ENCODE peak calls at places on chromosomes 3 and 15, in ten cellular contexts. One of them, this sample, is unnamed.

GRCh38 chr3:71466483-71466882 is 117.0 kb downstream of the FOXP1 start:
- DNase-seq in cardiac fibroblast: no peak
- DNase-seq in amniotic stem cell: no peak
- DNase-seq in activated T-cell treated with anti-CD3 and anti-CD28 coated beads for 4 hours: no peak
- DNase-seq in Kasumi-1: no peak
- DNase-seq in T-cell: no peak
- DNase-seq in activated CD4-positive, alpha-beta T cell treated with anti-CD3 and anti-CD28 coated beads, Interleukin-2, amount 10 ng/mL, durations not matched to agents 24 days and 14 days: no peak
- DNase-seq in activated B cell treated with CpG ODN at 0.5 μM for 24 hours: no peak
- DNase-seq in GM03348: no peak
- DNase-seq in WTC11: no peak
- DNase-seq in this sample: no peak

GRCh38 chr3:77053769-77054168 is 13.9 kb downstream of the ROBO2 start:
- DNase-seq in cardiac fibroblast: no peak
- DNase-seq in amniotic stem cell: no peak
- DNase-seq in activated T-cell treated with anti-CD3 and anti-CD28 coated beads for 4 hours: no peak
- DNase-seq in Kasumi-1: no peak
- DNase-seq in T-cell: no peak
- DNase-seq in activated CD4-positive, alpha-beta T cell treated with anti-CD3 and anti-CD28 coated beads, Interleukin-2, amount 10 ng/mL, durations not matched to agents 24 days and 14 days: no peak
- DNase-seq in activated B cell treated with CpG ODN at 0.5 μM for 24 hours: no peak
- DNase-seq in GM03348: no peak
- DNase-seq in WTC11: no peak
- DNase-seq in this sample: no peak

GRCh38 chr15:92819312-92820232 is 80.6 kb upstream of the CHD2 start:
- DNase-seq in cardiac fibroblast: peak
- DNase-seq in amniotic stem cell: no peak
- DNase-seq in activated T-cell treated with anti-CD3 and anti-CD28 coated beads for 4 hours: no peak
- DNase-seq in Kasumi-1: no peak
- DNase-seq in T-cell: no peak
- DNase-seq in activated CD4-positive, alpha-beta T cell treated with anti-CD3 and anti-CD28 coated beads, Interleukin-2, amount 10 ng/mL, durations not matched to agents 24 days and 14 days: peak
- DNase-seq in activated B cell treated with CpG ODN at 0.5 μM for 24 hours: no peak
- DNase-seq in GM03348: no peak
- DNase-seq in WTC11: no peak
- DNase-seq in this sample: no peak

GRCh38 chr3:176631175-176631574 is 566.1 kb downstream of the TBL1XR1 start:
- DNase-seq in cardiac fibroblast: peak
- DNase-seq in amniotic stem cell: no peak
- DNase-seq in activated T-cell treated with anti-CD3 and anti-CD28 coated beads for 4 hours: no peak
- DNase-seq in Kasumi-1: no peak
- DNase-seq in T-cell: no peak
- DNase-seq in activated CD4-positive, alpha-beta T cell treated with anti-CD3 and anti-CD28 coated beads, Interleukin-2, amount 10 ng/mL, durations not matched to agents 24 days and 14 days: no peak
- DNase-seq in activated B cell treated with CpG ODN at 0.5 μM for 24 hours: no peak
- DNase-seq in GM03348: no peak
- DNase-seq in WTC11: no peak
- DNase-seq in this sample: no peak

GRCh38 chr3:197847866-197848401 is 56.9 kb downstream of the LRCH3 start:
- DNase-seq in cardiac fibroblast: no peak
- DNase-seq in amniotic stem cell: no peak
- DNase-seq in activated T-cell treated with anti-CD3 and anti-CD28 coated beads for 4 hours: peak
- DNase-seq in Kasumi-1: peak
- DNase-seq in T-cell: peak
- DNase-seq in activated CD4-positive, alpha-beta T cell treated with anti-CD3 and anti-CD28 coated beads, Interleukin-2, amount 10 ng/mL, durations not matched to agents 24 days and 14 days: peak
- DNase-seq in activated B cell treated with CpG ODN at 0.5 μM for 24 hours: no peak
- DNase-seq in GM03348: peak
- DNase-seq in WTC11: no peak
- DNase-seq in this sample: no peak

GRCh38 chr3:190430906-190431305 is 18.8 kb downstream of the TMEM207 start:
- DNase-seq in cardiac fibroblast: no peak
- DNase-seq in amniotic stem cell: no peak
- DNase-seq in activated T-cell treated with anti-CD3 and anti-CD28 coated beads for 4 hours: no peak
- DNase-seq in Kasumi-1: no peak
- DNase-seq in T-cell: no peak
- DNase-seq in activated CD4-positive, alpha-beta T cell treated with anti-CD3 and anti-CD28 coated beads, Interleukin-2, amount 10 ng/mL, durations not matched to agents 24 days and 14 days: no peak
- DNase-seq in activated B cell treated with CpG ODN at 0.5 μM for 24 hours: no peak
- DNase-seq in GM03348: no peak
- DNase-seq in WTC11: no peak
- DNase-seq in this sample: no peak

GRCh38 chr3:107394502-107394901 is 17.3 kb downstream of the CCDC54 start:
- DNase-seq in cardiac fibroblast: no peak
- DNase-seq in amniotic stem cell: no peak
- DNase-seq in activated T-cell treated with anti-CD3 and anti-CD28 coated beads for 4 hours: no peak
- DNase-seq in Kasumi-1: no peak
- DNase-seq in T-cell: no peak
- DNase-seq in activated CD4-positive, alpha-beta T cell treated with anti-CD3 and anti-CD28 coated beads, Interleukin-2, amount 10 ng/mL, durations not matched to agents 24 days and 14 days: no peak
- DNase-seq in activated B cell treated with CpG ODN at 0.5 μM for 24 hours: no peak
- DNase-seq in GM03348: no peak
- DNase-seq in WTC11: no peak
- DNase-seq in this sample: no peak

GRCh38 chr3:156997351-156997750 is 162.6 kb downstream of the CCNL1 start:
- DNase-seq in cardiac fibroblast: peak
- DNase-seq in amniotic stem cell: no peak
- DNase-seq in activated T-cell treated with anti-CD3 and anti-CD28 coated beads for 4 hours: no peak
- DNase-seq in Kasumi-1: peak
- DNase-seq in T-cell: no peak
- DNase-seq in activated CD4-positive, alpha-beta T cell treated with anti-CD3 and anti-CD28 coated beads, Interleukin-2, amount 10 ng/mL, durations not matched to agents 24 days and 14 days: no peak
- DNase-seq in activated B cell treated with CpG ODN at 0.5 μM for 24 hours: no peak
- DNase-seq in GM03348: peak
- DNase-seq in WTC11: no peak
- DNase-seq in this sample: no peak

GRCh38 chr15:48385031-48385430 is 53.8 kb downstream of the DUT start:
- DNase-seq in cardiac fibroblast: no peak
- DNase-seq in amniotic stem cell: no peak
- DNase-seq in activated T-cell treated with anti-CD3 and anti-CD28 coated beads for 4 hours: no peak
- DNase-seq in Kasumi-1: no peak
- DNase-seq in T-cell: no peak
- DNase-seq in activated CD4-positive, alpha-beta T cell treated with anti-CD3 and anti-CD28 coated beads, Interleukin-2, amount 10 ng/mL, durations not matched to agents 24 days and 14 days: no peak
- DNase-seq in activated B cell treated with CpG ODN at 0.5 μM for 24 hours: no peak
- DNase-seq in GM03348: no peak
- DNase-seq in WTC11: no peak
- DNase-seq in this sample: no peak

GRCh38 chr3:11553436-11554235 is 90.1 kb downstream of the VGLL4 start:
- DNase-seq in cardiac fibroblast: peak
- DNase-seq in amniotic stem cell: no peak
- DNase-seq in activated T-cell treated with anti-CD3 and anti-CD28 coated beads for 4 hours: no peak
- DNase-seq in Kasumi-1: no peak
- DNase-seq in T-cell: no peak
- DNase-seq in activated CD4-positive, alpha-beta T cell treated with anti-CD3 and anti-CD28 coated beads, Interleukin-2, amount 10 ng/mL, durations not matched to agents 24 days and 14 days: no peak
- DNase-seq in activated B cell treated with CpG ODN at 0.5 μM for 24 hours: no peak
- DNase-seq in GM03348: no peak
- DNase-seq in WTC11: no peak
- DNase-seq in this sample: no peak

GRCh38 chr3:44915702-44916438 is 41.5 kb downstream of the TGM4 start:
- DNase-seq in cardiac fibroblast: peak
- DNase-seq in amniotic stem cell: no peak
- DNase-seq in activated T-cell treated with anti-CD3 and anti-CD28 coated beads for 4 hours: no peak
- DNase-seq in Kasumi-1: no peak
- DNase-seq in T-cell: no peak
- DNase-seq in activated CD4-positive, alpha-beta T cell treated with anti-CD3 and anti-CD28 coated beads, Interleukin-2, amount 10 ng/mL, durations not matched to agents 24 days and 14 days: no peak
- DNase-seq in activated B cell treated with CpG ODN at 0.5 μM for 24 hours: no peak
- DNase-seq in GM03348: no peak
- DNase-seq in WTC11: no peak
- DNase-seq in this sample: no peak

GRCh38 chr15:48493084-48493762 is 152.3 kb downstream of the FBN1 start:
- DNase-seq in cardiac fibroblast: peak
- DNase-seq in amniotic stem cell: peak
- DNase-seq in activated T-cell treated with anti-CD3 and anti-CD28 coated beads for 4 hours: no peak
- DNase-seq in Kasumi-1: no peak
- DNase-seq in T-cell: no peak
- DNase-seq in activated CD4-positive, alpha-beta T cell treated with anti-CD3 and anti-CD28 coated beads, Interleukin-2, amount 10 ng/mL, durations not matched to agents 24 days and 14 days: no peak
- DNase-seq in activated B cell treated with CpG ODN at 0.5 μM for 24 hours: no peak
- DNase-seq in GM03348: peak
- DNase-seq in WTC11: no peak
- DNase-seq in this sample: no peak

GRCh38 chr3:145006291-145006690 is 1034.7 kb downstream of the DIPK2A start:
- DNase-seq in cardiac fibroblast: no peak
- DNase-seq in amniotic stem cell: no peak
- DNase-seq in activated T-cell treated with anti-CD3 and anti-CD28 coated beads for 4 hours: no peak
- DNase-seq in Kasumi-1: no peak
- DNase-seq in T-cell: no peak
- DNase-seq in activated CD4-positive, alpha-beta T cell treated with anti-CD3 and anti-CD28 coated beads, Interleukin-2, amount 10 ng/mL, durations not matched to agents 24 days and 14 days: no peak
- DNase-seq in activated B cell treated with CpG ODN at 0.5 μM for 24 hours: no peak
- DNase-seq in GM03348: no peak
- DNase-seq in WTC11: no peak
- DNase-seq in this sample: no peak

This sample was measured in thyroid gland.